ENCODE peak calls at places on chromosomes 11 and 22, in eight cellular contexts. One of them, this sample, is unnamed.

GRCh38 chr22:31120642-31121041 is 2.1 kb upstream of the INPP5J start:
- DNase-seq in activated T-cell treated with anti-CD3 and anti-CD28 coated beads for 1 hour: no peak
- DNase-seq in keratinocyte: no peak
- DNase-seq in aorta: no peak
- DNase-seq in NK-92 treated with Interleukin-12 subunit alpha and Interleukin-12 subunit beta, amount 100 ng/mL, for 24 hours: no peak
- DNase-seq in HL-60: no peak
- DNase-seq in T-helper 1 cell: no peak
- DNase-seq in GM23248: no peak
- DNase-seq in this sample: no peak

GRCh38 chr11:18012906-18013781 is at the start of gene SERGEF:
- DNase-seq in activated T-cell treated with anti-CD3 and anti-CD28 coated beads for 1 hour: peak
- DNase-seq in keratinocyte: peak
- DNase-seq in aorta: peak
- DNase-seq in NK-92 treated with Interleukin-12 subunit alpha and Interleukin-12 subunit beta, amount 100 ng/mL, for 24 hours: peak
- DNase-seq in HL-60: peak
- DNase-seq in T-helper 1 cell: peak
- DNase-seq in GM23248: peak
- DNase-seq in this sample: peak

GRCh38 chr11:2660357-2660939 is 39.3 kb downstream of the KCNQ1OT1 start:
- DNase-seq in activated T-cell treated with anti-CD3 and anti-CD28 coated beads for 1 hour: no peak
- DNase-seq in keratinocyte: no peak
- DNase-seq in aorta: no peak
- DNase-seq in NK-92 treated with Interleukin-12 subunit alpha and Interleukin-12 subunit beta, amount 100 ng/mL, for 24 hours: no peak
- DNase-seq in HL-60: no peak
- DNase-seq in T-helper 1 cell: no peak
- DNase-seq in GM23248: no peak
- DNase-seq in this sample: no peak

GRCh38 chr11:73291196-73291595 is 16.9 kb upstream of the ARHGEF17 start:
- DNase-seq in activated T-cell treated with anti-CD3 and anti-CD28 coated beads for 1 hour: no peak
- DNase-seq in keratinocyte: no peak
- DNase-seq in aorta: peak
- DNase-seq in NK-92 treated with Interleukin-12 subunit alpha and Interleukin-12 subunit beta, amount 100 ng/mL, for 24 hours: no peak
- DNase-seq in HL-60: no peak
- DNase-seq in T-helper 1 cell: no peak
- DNase-seq in GM23248: no peak
- DNase-seq in this sample: no peak

GRCh38 chr22:37904572-37905533 is 1.2 kb upstream of the MICALL1 start:
- DNase-seq in activated T-cell treated with anti-CD3 and anti-CD28 coated beads for 1 hour: no peak
- DNase-seq in keratinocyte: peak
- DNase-seq in aorta: peak
- DNase-seq in NK-92 treated with Interleukin-12 subunit alpha and Interleukin-12 subunit beta, amount 100 ng/mL, for 24 hours: no peak
- DNase-seq in HL-60: no peak
- DNase-seq in T-helper 1 cell: no peak
- DNase-seq in GM23248: peak
- DNase-seq in this sample: peak

GRCh38 chr11:133515075-133515474 is 17.2 kb downstream of the OPCML start:
- DNase-seq in activated T-cell treated with anti-CD3 and anti-CD28 coated beads for 1 hour: no peak
- DNase-seq in keratinocyte: no peak
- DNase-seq in aorta: no peak
- DNase-seq in NK-92 treated with Interleukin-12 subunit alpha and Interleukin-12 subunit beta, amount 100 ng/mL, for 24 hours: no peak
- DNase-seq in HL-60: no peak
- DNase-seq in T-helper 1 cell: no peak
- DNase-seq in GM23248: no peak
- DNase-seq in this sample: no peak

GRCh38 chr22:17110791-17111550 is 10.2 kb downstream of the TMEM121B start:
- DNase-seq in activated T-cell treated with anti-CD3 and anti-CD28 coated beads for 1 hour: no peak
- DNase-seq in keratinocyte: no peak
- DNase-seq in aorta: peak
- DNase-seq in NK-92 treated with Interleukin-12 subunit alpha and Interleukin-12 subunit beta, amount 100 ng/mL, for 24 hours: peak
- DNase-seq in HL-60: no peak
- DNase-seq in T-helper 1 cell: no peak
- DNase-seq in GM23248: no peak
- DNase-seq in this sample: no peak

GRCh38 chr22:25622011-25622410 is 57.5 kb downstream of the GRK3 start:
- DNase-seq in activated T-cell treated with anti-CD3 and anti-CD28 coated beads for 1 hour: no peak
- DNase-seq in keratinocyte: no peak
- DNase-seq in aorta: no peak
- DNase-seq in NK-92 treated with Interleukin-12 subunit alpha and Interleukin-12 subunit beta, amount 100 ng/mL, for 24 hours: no peak
- DNase-seq in HL-60: no peak
- DNase-seq in T-helper 1 cell: no peak
- DNase-seq in GM23248: no peak
- DNase-seq in this sample: no peak

GRCh38 chr11:95506777-95507176 is 275.8 kb upstream of the SESN3 start:
- DNase-seq in activated T-cell treated with anti-CD3 and anti-CD28 coated beads for 1 hour: no peak
- DNase-seq in keratinocyte: no peak
- DNase-seq in aorta: no peak
- DNase-seq in NK-92 treated with Interleukin-12 subunit alpha and Interleukin-12 subunit beta, amount 100 ng/mL, for 24 hours: no peak
- DNase-seq in HL-60: no peak
- DNase-seq in T-helper 1 cell: no peak
- DNase-seq in GM23248: peak
- DNase-seq in this sample: no peak

GRCh38 chr11:3824714-3825472 is 15.9 kb downstream of the RHOG start:
- DNase-seq in activated T-cell treated with anti-CD3 and anti-CD28 coated beads for 1 hour: peak
- DNase-seq in keratinocyte: no peak
- DNase-seq in aorta: peak
- DNase-seq in NK-92 treated with Interleukin-12 subunit alpha and Interleukin-12 subunit beta, amount 100 ng/mL, for 24 hours: peak
- DNase-seq in HL-60: peak
- DNase-seq in T-helper 1 cell: peak
- DNase-seq in GM23248: peak
- DNase-seq in this sample: peak

GRCh38 chr11:13924801-13925327 is 37.7 kb upstream of the SPON1 start:
- DNase-seq in activated T-cell treated with anti-CD3 and anti-CD28 coated beads for 1 hour: no peak
- DNase-seq in keratinocyte: no peak
- DNase-seq in aorta: no peak
- DNase-seq in NK-92 treated with Interleukin-12 subunit alpha and Interleukin-12 subunit beta, amount 100 ng/mL, for 24 hours: no peak
- DNase-seq in HL-60: peak
- DNase-seq in T-helper 1 cell: no peak
- DNase-seq in GM23248: no peak
- DNase-seq in this sample: peak

GRCh38 chr11:133845413-133845812 is at the start of gene SPATA19:
- DNase-seq in activated T-cell treated with anti-CD3 and anti-CD28 coated beads for 1 hour: no peak
- DNase-seq in keratinocyte: no peak
- DNase-seq in aorta: no peak
- DNase-seq in NK-92 treated with Interleukin-12 subunit alpha and Interleukin-12 subunit beta, amount 100 ng/mL, for 24 hours: no peak
- DNase-seq in HL-60: no peak
- DNase-seq in T-helper 1 cell: no peak
- DNase-seq in GM23248: no peak
- DNase-seq in this sample: no peak

GRCh38 chr22:44091021-44091721 is 67.1 kb downstream of the PARVB start:
- DNase-seq in activated T-cell treated with anti-CD3 and anti-CD28 coated beads for 1 hour: no peak
- DNase-seq in keratinocyte: no peak
- DNase-seq in aorta: no peak
- DNase-seq in NK-92 treated with Interleukin-12 subunit alpha and Interleukin-12 subunit beta, amount 100 ng/mL, for 24 hours: no peak
- DNase-seq in HL-60: peak
- DNase-seq in T-helper 1 cell: no peak
- DNase-seq in GM23248: peak
- DNase-seq in this sample: no peak

GRCh38 chr11:112584674-112585073 is 324.0 kb upstream of the PLET1 start:
- DNase-seq in activated T-cell treated with anti-CD3 and anti-CD28 coated beads for 1 hour: no peak
- DNase-seq in keratinocyte: no peak
- DNase-seq in aorta: no peak
- DNase-seq in NK-92 treated with Interleukin-12 subunit alpha and Interleukin-12 subunit beta, amount 100 ng/mL, for 24 hours: no peak
- DNase-seq in HL-60: no peak
- DNase-seq in T-helper 1 cell: no peak
- DNase-seq in GM23248: no peak
- DNase-seq in this sample: no peak

GRCh38 chr11:46273511-46274205 is 3.8 kb upstream of the CREB3L1 start:
- DNase-seq in activated T-cell treated with anti-CD3 and anti-CD28 coated beads for 1 hour: no peak
- DNase-seq in keratinocyte: no peak
- DNase-seq in aorta: no peak
- DNase-seq in NK-92 treated with Interleukin-12 subunit alpha and Interleukin-12 subunit beta, amount 100 ng/mL, for 24 hours: no peak
- DNase-seq in HL-60: no peak
- DNase-seq in T-helper 1 cell: no peak
- DNase-seq in GM23248: peak
- DNase-seq in this sample: no peak

GRCh38 chr11:61609970-61610347 is 29.1 kb upstream of the SYT7 start:
- DNase-seq in activated T-cell treated with anti-CD3 and anti-CD28 coated beads for 1 hour: no peak
- DNase-seq in keratinocyte: no peak
- DNase-seq in aorta: no peak
- DNase-seq in NK-92 treated with Interleukin-12 subunit alpha and Interleukin-12 subunit beta, amount 100 ng/mL, for 24 hours: no peak
- DNase-seq in HL-60: peak
- DNase-seq in T-helper 1 cell: no peak
- DNase-seq in GM23248: peak
- DNase-seq in this sample: no peak

GRCh38 chr22:45473626-45474237 is 29.0 kb upstream of the FBLN1 start:
- DNase-seq in activated T-cell treated with anti-CD3 and anti-CD28 coated beads for 1 hour: no peak
- DNase-seq in keratinocyte: no peak
- DNase-seq in aorta: no peak
- DNase-seq in NK-92 treated with Interleukin-12 subunit alpha and Interleukin-12 subunit beta, amount 100 ng/mL, for 24 hours: no peak
- DNase-seq in HL-60: no peak
- DNase-seq in T-helper 1 cell: no peak
- DNase-seq in GM23248: no peak
- DNase-seq in this sample: no peak

GRCh38 chr22:30605449-30606110 is 1.4 kb upstream of the TCN2 start:
- DNase-seq in activated T-cell treated with anti-CD3 and anti-CD28 coated beads for 1 hour: peak
- DNase-seq in keratinocyte: no peak
- DNase-seq in aorta: no peak
- DNase-seq in NK-92 treated with Interleukin-12 subunit alpha and Interleukin-12 subunit beta, amount 100 ng/mL, for 24 hours: no peak
- DNase-seq in HL-60: peak
- DNase-seq in T-helper 1 cell: peak
- DNase-seq in GM23248: peak
- DNase-seq in this sample: peak

GRCh38 chr22:44862981-44863860 is 110.8 kb downstream of the ARHGAP8 start:
- DNase-seq in activated T-cell treated with anti-CD3 and anti-CD28 coated beads for 1 hour: no peak
- DNase-seq in keratinocyte: no peak
- DNase-seq in aorta: no peak
- DNase-seq in NK-92 treated with Interleukin-12 subunit alpha and Interleukin-12 subunit beta, amount 100 ng/mL, for 24 hours: no peak
- DNase-seq in HL-60: no peak
- DNase-seq in T-helper 1 cell: no peak
- DNase-seq in GM23248: no peak
- DNase-seq in this sample: no peak

GRCh38 chr11:17686185-17686980 is 33.0 kb upstream of the MYOD1 start:
- DNase-seq in activated T-cell treated with anti-CD3 and anti-CD28 coated beads for 1 hour: no peak
- DNase-seq in keratinocyte: no peak
- DNase-seq in aorta: no peak
- DNase-seq in NK-92 treated with Interleukin-12 subunit alpha and Interleukin-12 subunit beta, amount 100 ng/mL, for 24 hours: no peak
- DNase-seq in HL-60: no peak
- DNase-seq in T-helper 1 cell: no peak
- DNase-seq in GM23248: no peak
- DNase-seq in this sample: no peak

GRCh38 chr22:49934144-49934890 is 15.9 kb downstream of the CRELD2 start:
- DNase-seq in activated T-cell treated with anti-CD3 and anti-CD28 coated beads for 1 hour: no peak
- DNase-seq in keratinocyte: no peak
- DNase-seq in aorta: no peak
- DNase-seq in NK-92 treated with Interleukin-12 subunit alpha and Interleukin-12 subunit beta, amount 100 ng/mL, for 24 hours: no peak
- DNase-seq in HL-60: no peak
- DNase-seq in T-helper 1 cell: peak
- DNase-seq in GM23248: peak
- DNase-seq in this sample: no peak

GRCh38 chr22:32680895-32681294 is 120.6 kb upstream of the TIMP3 start:
- DNase-seq in activated T-cell treated with anti-CD3 and anti-CD28 coated beads for 1 hour: no peak
- DNase-seq in keratinocyte: no peak
- DNase-seq in aorta: no peak
- DNase-seq in NK-92 treated with Interleukin-12 subunit alpha and Interleukin-12 subunit beta, amount 100 ng/mL, for 24 hours: no peak
- DNase-seq in HL-60: no peak
- DNase-seq in T-helper 1 cell: no peak
- DNase-seq in GM23248: no peak
- DNase-seq in this sample: no peak

GRCh38 chr22:27493797-27494196 is 307.8 kb downstream of the MN1 start:
- DNase-seq in activated T-cell treated with anti-CD3 and anti-CD28 coated beads for 1 hour: no peak
- DNase-seq in keratinocyte: no peak
- DNase-seq in aorta: no peak
- DNase-seq in NK-92 treated with Interleukin-12 subunit alpha and Interleukin-12 subunit beta, amount 100 ng/mL, for 24 hours: no peak
- DNase-seq in HL-60: no peak
- DNase-seq in T-helper 1 cell: no peak
- DNase-seq in GM23248: no peak
- DNase-seq in this sample: no peak

GRCh38 chr11:111414936-111415335 is 35.9 kb upstream of the POU2AF1 start:
- DNase-seq in activated T-cell treated with anti-CD3 and anti-CD28 coated beads for 1 hour: no peak
- DNase-seq in keratinocyte: no peak
- DNase-seq in aorta: peak
- DNase-seq in NK-92 treated with Interleukin-12 subunit alpha and Interleukin-12 subunit beta, amount 100 ng/mL, for 24 hours: no peak
- DNase-seq in HL-60: no peak
- DNase-seq in T-helper 1 cell: no peak
- DNase-seq in GM23248: no peak
- DNase-seq in this sample: no peak

GRCh38 chr22:23054531-23055257 is 15.6 kb upstream of the GNAZ start:
- DNase-seq in activated T-cell treated with anti-CD3 and anti-CD28 coated beads for 1 hour: no peak
- DNase-seq in keratinocyte: no peak
- DNase-seq in aorta: peak
- DNase-seq in NK-92 treated with Interleukin-12 subunit alpha and Interleukin-12 subunit beta, amount 100 ng/mL, for 24 hours: no peak
- DNase-seq in HL-60: no peak
- DNase-seq in T-helper 1 cell: no peak
- DNase-seq in GM23248: no peak
- DNase-seq in this sample: peak

GRCh38 chr11:16956538-16957153 is 57.6 kb downstream of the PLEKHA7 start:
- DNase-seq in activated T-cell treated with anti-CD3 and anti-CD28 coated beads for 1 hour: no peak
- DNase-seq in keratinocyte: no peak
- DNase-seq in aorta: no peak
- DNase-seq in NK-92 treated with Interleukin-12 subunit alpha and Interleukin-12 subunit beta, amount 100 ng/mL, for 24 hours: no peak
- DNase-seq in HL-60: no peak
- DNase-seq in T-helper 1 cell: no peak
- DNase-seq in GM23248: no peak
- DNase-seq in this sample: no peak